ENCODE peak calls at places on chromosome 14, in four cellular contexts. S is fibroblast of lung, J is psoas muscle, B is ovary. Q is an unnamed sample.
A peak's percentile ranks its signal among the peaks of the same experiment; 100 is the strongest.

GRCh38 chr14:54922598-54922997 is 20.0 kb upstream of the GCH1 start:
- DNase-seq in S (peak; percentile 30), J (no peak), B (no peak), Q (no peak)

GRCh38 chr14:37515761-37516160 is 79.3 kb downstream of the FOXA1 start:
- DNase-seq in S (no peak), J (no peak), B (no peak), Q (no peak)

GRCh38 chr14:74425525-74426201 is 347 bp downstream of the SYNDIG1L start:
- DNase-seq in S (no peak), J (peak; percentile 35), B (peak; percentile 66), Q (peak; percentile 38)

GRCh38 chr14:56552615-56553014 is 27.0 kb upstream of the TMEM260 start:
- DNase-seq in S (no peak), J (no peak), B (no peak), Q (no peak)

GRCh38 chr14:89386214-89386886 is 30.7 kb downstream of the FOXN3 start:
- DNase-seq in S (peak; percentile 32), J (peak; percentile 55), B (no peak), Q (no peak)

GRCh38 chr14:104265918-104266642 is 127.7 kb downstream of the KIF26A start:
- DNase-seq in S (no peak), J (no peak), B (peak; percentile 9), Q (no peak)

GRCh38 chr14:74653386-74654138 is 41.5 kb upstream of the LTBP2 start:
- DNase-seq in S (no peak), J (no peak), B (no peak), Q (no peak)

GRCh38 chr14:96797188-96797942 is at the start of gene VRK1:
- DNase-seq in S (peak; percentile 94), J (peak; percentile 97), B (peak; percentile 97), Q (peak; percentile 97)

GRCh38 chr14:33936391-33936790 is 14.5 kb downstream of the EGLN3 start:
- DNase-seq in S (no peak), J (no peak), B (no peak), Q (no peak)

GRCh38 chr14:56807586-56808168 is 2.6 kb downstream of the OTX2 start:
- DNase-seq in S (no peak), J (no peak), B (no peak), Q (no peak)

GRCh38 chr14:87745507-87746118 is 247.4 kb downstream of the GALC start:
- DNase-seq in S (peak; percentile 3), J (no peak), B (no peak), Q (no peak)

GRCh38 chr14:33848706-33849454 is 102.0 kb downstream of the EGLN3 start:
- DNase-seq in S (peak; percentile 20), J (peak; percentile 32), B (no peak), Q (peak; percentile 46)

GRCh38 chr14:101125313-101125712 is 221.8 kb upstream of the RTL1 start:
- DNase-seq in S (no peak), J (no peak), B (no peak), Q (no peak)

GRCh38 chr14:91893659-91894058 is 26.3 kb upstream of the TC2N start:
- DNase-seq in S (peak; percentile 14), J (no peak), B (no peak), Q (no peak)

GRCh38 chr14:102473559-102473958 is 36.0 kb downstream of the ANKRD9 start:
- DNase-seq in S (no peak), J (no peak), B (no peak), Q (no peak)

GRCh38 chr14:64442300-64442988 is 22.9 kb upstream of the AKAP5 start:
- DNase-seq in S (no peak), J (no peak), B (no peak), Q (peak; percentile 25)

GRCh38 chr14:50023671-50024490 is 92.5 kb downstream of the VCPKMT start:
- DNase-seq in S (peak; percentile 83), J (no peak), B (no peak), Q (no peak)

GRCh38 chr14:24843494-24843893 is 206.5 kb downstream of the STXBP6 start:
- DNase-seq in S (no peak), J (no peak), B (no peak), Q (no peak)

GRCh38 chr14:24699052-24699451 is 65.1 kb upstream of the GZMB start:
- DNase-seq in S (no peak), J (no peak), B (no peak), Q (no peak)

GRCh38 chr14:92573761-92574498 is 60.3 kb downstream of the RIN3 start:
- DNase-seq in S (no peak), J (no peak), B (no peak), Q (no peak)

GRCh38 chr14:67620217-67620789 is 583 bp downstream of the ARG2 start:
- DNase-seq in S (no peak), J (no peak), B (peak; percentile 46), Q (no peak)

GRCh38 chr14:88895116-88895515 is 70.7 kb downstream of the TTC8 start:
- DNase-seq in S (peak; percentile 63), J (no peak), B (no peak), Q (no peak)

GRCh38 chr14:51131516-51131915 is 36.6 kb upstream of the TRIM9 start:
- DNase-seq in S (no peak), J (no peak), B (no peak), Q (no peak)

GRCh38 chr14:51129130-51129529 is 34.2 kb upstream of the TRIM9 start:
- DNase-seq in S (no peak), J (no peak), B (no peak), Q (no peak)
- TF ChIP-seq CTCF in S (no peak), J (no peak), B (no peak), Q (no peak)

GRCh38 chr14:71583705-71584104 is 348.5 kb upstream of the RGS6 start:
- DNase-seq in S (no peak), J (no peak), B (no peak), Q (no peak)
- H3K4me1 ChIP-seq in S (peaks cover 4% of the 10 kb centered on the region), J (no peaks in the 10 kb centered on the region), B (no peaks in the 10 kb centered on the region), Q (peaks cover 11% of the 10 kb centered on the region)

GRCh38 chr14:27006520-27006919 is 408.7 kb upstream of the NOVA1 start:
- DNase-seq in S (no peak), J (no peak), B (no peak), Q (no peak)
- H3K4me3 ChIP-seq in S (no peak overlapping the region), J (no peak overlapping the region), B (no peak overlapping the region), Q (no peak overlapping the region)

GRCh38 chr14:85191986-85192385 is 338.0 kb upstream of the FLRT2 start:
- DNase-seq in S (no peak), J (no peak), B (no peak), Q (no peak)

GRCh38 chr14:85197976-85198375 is 332.0 kb upstream of the FLRT2 start:
- DNase-seq in S (no peak), J (no peak), B (no peak), Q (no peak)

GRCh38 chr14:85190251-85190650 is 339.7 kb upstream of the FLRT2 start:
- DNase-seq in S (no peak), J (no peak), B (no peak), Q (no peak)

GRCh38 chr14:85195872-85196477 is 334.0 kb upstream of the FLRT2 start:
- DNase-seq in S (peak; percentile 25), J (no peak), B (no peak), Q (no peak)
- TF ChIP-seq CTCF in S (peak; percentile 44), J (peak; percentile 32), B (no peak), Q (peak; percentile 52)

DNA sequence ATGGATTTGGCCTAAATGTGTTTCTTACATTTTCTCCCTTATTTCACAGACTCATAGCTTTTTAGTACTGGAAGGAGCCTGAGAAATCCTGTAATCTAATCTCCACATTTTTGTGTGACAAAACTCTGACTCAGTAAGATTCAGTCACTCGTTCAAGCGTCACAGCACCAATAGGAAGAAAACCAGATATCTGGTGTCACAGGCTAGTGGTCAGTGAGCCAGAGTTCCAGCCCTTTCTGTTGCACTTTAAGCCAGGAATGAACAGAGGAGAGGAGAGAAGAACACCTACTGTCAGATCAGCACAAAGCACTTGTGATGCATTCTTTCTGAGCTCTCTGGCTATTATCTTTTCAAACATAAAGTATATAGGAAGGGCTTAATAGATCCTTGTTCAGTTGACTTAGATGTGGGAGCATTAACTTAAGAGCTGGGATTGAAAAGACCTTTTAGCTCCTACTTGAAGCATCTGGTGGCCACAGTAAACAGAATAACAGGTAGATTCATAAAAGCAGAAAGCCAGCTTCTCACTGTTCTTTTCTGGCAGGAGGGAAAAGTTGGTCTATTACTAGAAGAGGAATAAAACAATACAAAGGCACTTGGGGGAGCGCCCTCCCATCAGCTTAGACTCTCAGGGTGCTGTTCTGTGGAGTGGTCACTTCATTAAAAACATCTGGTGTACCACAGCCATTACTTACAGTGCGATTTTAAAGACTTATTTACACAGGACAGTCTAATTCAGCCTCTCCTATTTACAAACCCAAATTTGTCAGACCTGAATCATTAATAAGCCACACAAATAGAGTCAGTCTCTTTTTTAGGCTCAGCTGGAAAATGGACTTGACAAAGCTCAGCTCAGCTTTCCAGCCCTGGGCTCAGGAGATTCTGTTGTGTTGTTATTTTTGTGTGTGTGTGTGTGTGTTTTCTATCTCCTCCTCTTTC is 12.2 kb upstream of the NID2 start:
- DNase-seq in S (peak; percentile 92), J (no peak), B (no peak), Q (no peak)
- H3K4me1 ChIP-seq in S (peaks cover 44% of the 10 kb centered on the region), J (no peaks in the 10 kb centered on the region), B (peaks cover 5% of the 10 kb centered on the region), Q (peaks cover 44% of the 10 kb centered on the region)

GRCh38 chr14:20723458-20723857 is 22.2 kb upstream of the EDDM3A start:
- DNase-seq in S (no peak), J (no peak), B (no peak), Q (no peak)
- H3K4me3 ChIP-seq in S (no peak overlapping the region), J (no peak overlapping the region), B (no peak overlapping the region), Q (peak overlapping the region; percentile 51)

GRCh38 chr14:72608391-72609204 is 285.3 kb downstream of the DPF3 start:
- DNase-seq in S (peak; percentile 91), J (no peak), B (no peak), Q (no peak)
- TF ChIP-seq CTCF in S (peak; percentile 8), J (no peak), B (no peak), Q (no peak)

DNA sequence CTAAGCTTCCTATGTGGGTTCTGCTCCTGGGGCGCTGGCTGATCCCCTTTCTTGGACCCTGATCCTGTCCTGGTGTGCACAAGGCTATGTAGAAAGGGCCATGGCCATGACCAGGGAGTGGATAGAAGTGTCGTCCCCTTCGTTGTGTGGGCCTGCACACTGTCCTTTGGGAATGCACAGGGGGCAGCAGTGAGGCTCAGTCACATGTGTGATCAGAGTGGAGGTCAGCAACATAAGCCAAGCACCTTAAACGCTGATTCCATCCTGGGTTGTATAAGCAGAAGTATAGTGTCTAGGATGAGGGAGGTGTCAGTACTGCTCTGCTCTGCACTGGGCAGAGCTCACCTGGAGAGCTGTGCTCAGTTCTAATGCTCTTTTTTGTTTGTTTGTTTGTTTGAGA is 48.4 kb downstream of the ESRRB start:
- DNase-seq in S (no peak), J (no peak), B (no peak), Q (no peak)
- H3K4me1 ChIP-seq in S (no peaks in the 10 kb centered on the region), J (no peaks in the 10 kb centered on the region), B (no peaks in the 10 kb centered on the region), Q (no peaks in the 10 kb centered on the region)